ENCODE peak calls at places on chromosomes 16 and 17, in eight cellular contexts. One of them, this sample, is unnamed.

GRCh38 chr17:77706938-77707337 is 251.6 kb upstream of the TNRC6C start:
- DNase-seq in A549: no peak
- DNase-seq in astrocyte: no peak
- DNase-seq in H9: peak
- DNase-seq in left lung: no peak
- DNase-seq in psoas muscle: no peak
- DNase-seq in tibial artery: no peak
- DNase-seq in heart right ventricle: no peak
- DNase-seq in this sample: no peak

GRCh38 chr17:75261336-75262111 is at the start of the genes GGA3 and MRPS7:
- DNase-seq in A549: peak
- DNase-seq in astrocyte: peak
- DNase-seq in H9: peak
- DNase-seq in left lung: peak
- DNase-seq in psoas muscle: peak
- DNase-seq in tibial artery: peak
- DNase-seq in heart right ventricle: peak
- DNase-seq in this sample: peak

GRCh38 chr17:77373298-77374169 is 232.8 kb downstream of the SEC14L1 start:
- DNase-seq in A549: no peak
- DNase-seq in astrocyte: no peak
- DNase-seq in H9: peak
- DNase-seq in left lung: no peak
- DNase-seq in psoas muscle: peak
- DNase-seq in tibial artery: peak
- DNase-seq in heart right ventricle: peak
- DNase-seq in this sample: no peak

GRCh38 chr16:50696575-50697420 is 3.4 kb downstream of the NOD2 start:
- DNase-seq in A549: peak
- DNase-seq in astrocyte: peak
- DNase-seq in H9: no peak
- DNase-seq in left lung: peak
- DNase-seq in psoas muscle: peak
- DNase-seq in tibial artery: peak
- DNase-seq in heart right ventricle: peak
- DNase-seq in this sample: peak

GRCh38 chr17:17196776-17197175 is 9.4 kb downstream of the PLD6 start:
- DNase-seq in A549: no peak
- DNase-seq in astrocyte: no peak
- DNase-seq in H9: no peak
- DNase-seq in left lung: no peak
- DNase-seq in psoas muscle: no peak
- DNase-seq in tibial artery: no peak
- DNase-seq in heart right ventricle: no peak
- DNase-seq in this sample: no peak

GRCh38 chr16:46947900-46948547 is 25.4 kb downstream of the DNAJA2 start:
- DNase-seq in A549: peak
- DNase-seq in astrocyte: peak
- DNase-seq in H9: no peak
- DNase-seq in left lung: no peak
- DNase-seq in psoas muscle: no peak
- DNase-seq in tibial artery: no peak
- DNase-seq in heart right ventricle: no peak
- DNase-seq in this sample: no peak

GRCh38 chr17:79587945-79588344 is 22.9 kb downstream of the RBFOX3 start:
- DNase-seq in A549: no peak
- DNase-seq in astrocyte: no peak
- DNase-seq in H9: no peak
- DNase-seq in left lung: no peak
- DNase-seq in psoas muscle: no peak
- DNase-seq in tibial artery: no peak
- DNase-seq in heart right ventricle: no peak
- DNase-seq in this sample: no peak

GRCh38 chr17:43330876-43331639 is 67.7 kb upstream of the ARL4D start:
- DNase-seq in A549: peak
- DNase-seq in astrocyte: no peak
- DNase-seq in H9: no peak
- DNase-seq in left lung: no peak
- DNase-seq in psoas muscle: no peak
- DNase-seq in tibial artery: no peak
- DNase-seq in heart right ventricle: no peak
- DNase-seq in this sample: no peak

GRCh38 chr17:9199474-9200196 is 178.3 kb downstream of the NTN1 start:
- DNase-seq in A549: no peak
- DNase-seq in astrocyte: no peak
- DNase-seq in H9: peak
- DNase-seq in left lung: no peak
- DNase-seq in psoas muscle: no peak
- DNase-seq in tibial artery: no peak
- DNase-seq in heart right ventricle: no peak
- DNase-seq in this sample: no peak

GRCh38 chr16:23905027-23905426 is 69.2 kb downstream of the PRKCB start:
- DNase-seq in A549: peak
- DNase-seq in astrocyte: peak
- DNase-seq in H9: peak
- DNase-seq in left lung: peak
- DNase-seq in psoas muscle: no peak
- DNase-seq in tibial artery: peak
- DNase-seq in heart right ventricle: peak
- DNase-seq in this sample: peak

GRCh38 chr17:40500190-40500589 is 1.2 kb downstream of the TNS4 start:
- DNase-seq in A549: no peak
- DNase-seq in astrocyte: no peak
- DNase-seq in H9: no peak
- DNase-seq in left lung: no peak
- DNase-seq in psoas muscle: no peak
- DNase-seq in tibial artery: no peak
- DNase-seq in heart right ventricle: no peak
- DNase-seq in this sample: no peak

GRCh38 chr17:40500709-40501108 is 714 bp downstream of the TNS4 start:
- DNase-seq in A549: no peak
- DNase-seq in astrocyte: no peak
- DNase-seq in H9: no peak
- DNase-seq in left lung: no peak
- DNase-seq in psoas muscle: no peak
- DNase-seq in tibial artery: no peak
- DNase-seq in heart right ventricle: no peak
- DNase-seq in this sample: no peak

GRCh38 chr17:40498281-40499084 is 2.9 kb downstream of the TNS4 start:
- DNase-seq in A549: no peak
- DNase-seq in astrocyte: no peak
- DNase-seq in H9: no peak
- DNase-seq in left lung: no peak
- DNase-seq in psoas muscle: no peak
- DNase-seq in tibial artery: no peak
- DNase-seq in heart right ventricle: no peak
- DNase-seq in this sample: no peak

GRCh38 chr17:40501499-40501911 is at the start of gene TNS4:
- DNase-seq in A549: peak
- DNase-seq in astrocyte: no peak
- DNase-seq in H9: no peak
- DNase-seq in left lung: peak
- DNase-seq in psoas muscle: no peak
- DNase-seq in tibial artery: no peak
- DNase-seq in heart right ventricle: no peak
- DNase-seq in this sample: no peak

DNA sequence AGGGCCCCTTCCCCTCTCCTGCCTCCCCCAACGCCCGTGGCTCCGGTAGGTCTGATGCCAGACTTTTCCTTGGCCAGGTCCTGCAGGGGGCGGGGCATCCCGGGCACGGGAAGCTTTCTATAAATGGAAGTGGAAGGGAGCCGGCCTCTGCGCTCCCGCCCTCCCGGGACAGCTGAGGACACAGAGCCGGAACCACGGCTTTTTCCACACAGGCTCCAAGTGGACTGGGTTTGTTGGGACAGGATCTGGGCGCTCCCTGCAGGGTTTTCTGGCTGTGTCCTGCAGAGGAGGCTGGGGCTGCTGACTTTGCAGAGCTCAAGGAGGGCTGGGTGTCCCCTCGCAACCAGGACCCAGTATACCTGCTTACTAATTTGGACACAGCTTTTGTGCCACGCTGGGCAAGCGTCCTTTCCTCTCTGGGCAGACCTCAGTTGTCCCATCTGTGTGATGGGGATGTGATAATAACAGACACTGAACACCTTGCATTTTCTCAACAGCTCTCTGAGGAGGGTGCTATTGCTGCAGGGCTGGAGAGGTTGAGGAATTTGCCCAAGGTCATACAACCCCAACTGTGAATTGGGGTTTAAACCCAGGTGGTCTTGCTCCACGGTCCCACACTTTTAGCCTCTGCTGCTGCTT is 1.8 kb downstream of the TNS4 start:
- DNase-seq in A549: peak
- DNase-seq in astrocyte: peak
- DNase-seq in H9: peak
- DNase-seq in left lung: peak
- DNase-seq in psoas muscle: peak
- DNase-seq in tibial artery: peak
- DNase-seq in heart right ventricle: peak
- DNase-seq in this sample: peak
- H3K27ac ChIP-seq in A549: peak
- H3K27ac ChIP-seq in astrocyte: no peak
- H3K27ac ChIP-seq in H9: no peak
- H3K27ac ChIP-seq in left lung: no peak
- H3K27ac ChIP-seq in psoas muscle: peak
- H3K27ac ChIP-seq in tibial artery: peak
- H3K27ac ChIP-seq in heart right ventricle: peak
- H3K27ac ChIP-seq in this sample: peak

GRCh38 chr17:5705876-5706420 is 121.6 kb upstream of the NLRP1 start:
- DNase-seq in A549: no peak
- DNase-seq in astrocyte: no peak
- DNase-seq in H9: peak
- DNase-seq in left lung: no peak
- DNase-seq in psoas muscle: no peak
- DNase-seq in tibial artery: no peak
- DNase-seq in heart right ventricle: no peak
- DNase-seq in this sample: no peak

GRCh38 chr17:5707482-5707881 is 123.2 kb upstream of the NLRP1 start:
- DNase-seq in A549: no peak
- DNase-seq in astrocyte: no peak
- DNase-seq in H9: peak
- DNase-seq in left lung: no peak
- DNase-seq in psoas muscle: no peak
- DNase-seq in tibial artery: no peak
- DNase-seq in heart right ventricle: no peak
- DNase-seq in this sample: no peak

GRCh38 chr17:5708344-5708743 is 124.0 kb upstream of the NLRP1 start:
- DNase-seq in A549: no peak
- DNase-seq in astrocyte: no peak
- DNase-seq in H9: no peak
- DNase-seq in left lung: no peak
- DNase-seq in psoas muscle: no peak
- DNase-seq in tibial artery: no peak
- DNase-seq in heart right ventricle: no peak
- DNase-seq in this sample: no peak

GRCh38 chr17:5705081-5705875 is 121.0 kb upstream of the NLRP1 start:
- DNase-seq in A549: no peak
- DNase-seq in astrocyte: no peak
- DNase-seq in H9: peak
- DNase-seq in left lung: no peak
- DNase-seq in psoas muscle: no peak
- DNase-seq in tibial artery: no peak
- DNase-seq in heart right ventricle: no peak
- DNase-seq in this sample: no peak

DNA sequence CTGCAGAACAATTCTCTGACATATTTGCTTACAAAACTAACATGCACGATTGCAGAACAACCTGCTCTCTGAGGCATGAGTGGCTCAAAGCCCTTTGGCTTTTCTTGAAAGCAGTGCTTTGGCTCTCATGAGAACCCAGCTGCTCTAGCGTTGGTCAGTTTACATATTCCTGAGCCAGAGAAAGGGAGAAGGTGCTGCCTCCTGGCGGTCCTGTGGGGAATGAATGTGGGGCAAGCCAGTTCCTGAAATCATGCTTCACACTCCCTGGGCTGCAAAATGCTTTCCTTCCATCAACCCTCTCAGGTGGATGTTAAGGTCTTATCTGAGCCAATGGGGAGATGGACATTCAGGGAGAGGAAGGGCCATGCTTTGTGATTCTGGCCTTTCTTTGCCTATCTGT is 122.5 kb upstream of the NLRP1 start:
- DNase-seq in A549: peak
- DNase-seq in astrocyte: peak
- DNase-seq in H9: peak
- DNase-seq in left lung: peak
- DNase-seq in psoas muscle: peak
- DNase-seq in tibial artery: peak
- DNase-seq in heart right ventricle: peak
- DNase-seq in this sample: no peak
- TF ChIP-seq CTCF in A549: peak
- TF ChIP-seq CTCF in astrocyte: peak
- TF ChIP-seq CTCF in H9: peak
- TF ChIP-seq CTCF in left lung: peak
- TF ChIP-seq CTCF in psoas muscle: peak
- TF ChIP-seq CTCF in tibial artery: peak
- TF ChIP-seq CTCF in heart right ventricle: peak
- TF ChIP-seq CTCF in this sample: no peak

DNA sequence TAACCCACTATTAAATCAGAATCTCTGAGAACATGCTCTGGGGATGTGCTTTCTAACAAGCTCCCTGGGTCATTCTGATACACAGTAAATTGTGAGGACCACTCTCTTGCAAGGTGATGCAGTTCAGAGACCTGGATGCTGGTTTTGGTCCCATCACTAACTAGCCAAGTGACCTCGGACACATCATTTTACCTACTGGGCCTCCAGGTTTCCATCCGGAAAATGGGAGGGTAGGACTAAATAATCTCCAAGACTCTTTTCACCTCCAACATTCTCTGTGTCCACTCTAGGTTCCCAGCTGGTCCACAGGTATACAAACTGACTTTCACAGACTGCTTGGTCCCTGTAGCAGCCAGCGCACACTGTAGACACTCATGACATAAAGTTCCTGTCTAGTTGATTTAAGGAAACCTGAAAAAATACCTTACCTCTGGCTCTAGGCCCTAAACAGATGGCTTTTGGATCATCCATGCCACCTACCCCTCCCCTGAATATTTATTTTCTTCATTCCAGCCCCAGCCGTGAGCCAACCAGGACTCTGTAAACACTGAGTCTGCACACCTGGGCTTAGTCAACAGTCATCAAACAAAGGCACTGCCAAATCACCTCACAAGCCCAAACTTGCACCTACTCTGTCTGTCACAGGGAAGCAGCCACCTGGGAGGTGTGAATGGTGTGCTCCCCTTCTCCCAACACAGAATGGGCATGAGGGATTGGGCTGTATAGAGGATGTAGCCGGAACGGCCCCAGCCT is 51.3 kb upstream of the MRPS23 start:
- DNase-seq in A549: no peak
- DNase-seq in astrocyte: no peak
- DNase-seq in H9: no peak
- DNase-seq in left lung: no peak
- DNase-seq in psoas muscle: peak
- DNase-seq in tibial artery: no peak
- DNase-seq in heart right ventricle: no peak
- DNase-seq in this sample: no peak
- H3K27ac ChIP-seq in A549: peak
- H3K27ac ChIP-seq in astrocyte: no peak
- H3K27ac ChIP-seq in H9: no peak
- H3K27ac ChIP-seq in left lung: peak
- H3K27ac ChIP-seq in psoas muscle: peak
- H3K27ac ChIP-seq in tibial artery: peak
- H3K27ac ChIP-seq in heart right ventricle: peak
- H3K27ac ChIP-seq in this sample: peak

GRCh38 chr17:15377200-15377599 is 35.8 kb upstream of the TEKT3 start:
- DNase-seq in A549: no peak
- DNase-seq in astrocyte: peak
- DNase-seq in H9: no peak
- DNase-seq in left lung: no peak
- DNase-seq in psoas muscle: no peak
- DNase-seq in tibial artery: no peak
- DNase-seq in heart right ventricle: no peak
- DNase-seq in this sample: no peak
- TF ChIP-seq CTCF in A549: no peak
- TF ChIP-seq CTCF in astrocyte: peak
- TF ChIP-seq CTCF in H9: no peak
- TF ChIP-seq CTCF in left lung: no peak
- TF ChIP-seq CTCF in psoas muscle: no peak
- TF ChIP-seq CTCF in tibial artery: no peak
- TF ChIP-seq CTCF in heart right ventricle: no peak
- TF ChIP-seq CTCF in this sample: no peak

This sample was measured in ascending aorta.